ENCODE peak calls at places on chromosomes 7 and 10, in eight cellular contexts. S, O, W, J, V, L, T and A are unnamed samples.

GRCh38 chr10:7952251-7952650 is 102.2 kb upstream of the GATA3 start:
- DNase-seq in O (no peak), L (no peak), W (no peak), S (no peak), T (no peak), V (no peak), J (no peak), A (no peak)

GRCh38 chr7:104123786-104124185 is 84.0 kb downstream of the ORC5 start:
- DNase-seq in J (no peak), T (no peak), V (no peak), S (peak; percentile 2), L (no peak), O (no peak), W (no peak), A (no peak)

GRCh38 chr7:41298343-41298875 is 404.5 kb downstream of the INHBA start:
- DNase-seq in J (no peak), T (no peak), O (no peak), L (no peak), S (no peak), V (no peak), W (no peak), A (no peak)

GRCh38 chr10:43904831-43905230 is 256.1 kb upstream of the ZNF32 start:
- DNase-seq in S (peak; percentile 47), J (no peak), O (no peak), V (no peak), W (no peak), L (no peak), T (no peak), A (no peak)

GRCh38 chr10:89981891-89982290 is 280.5 kb downstream of the KIF20B start:
- DNase-seq in L (no peak), T (no peak), W (no peak), J (no peak), V (no peak), O (no peak), S (peak; percentile 74), A (no peak)

GRCh38 chr7:78197447-78197846 is 398.9 kb downstream of the PHTF2 start:
- DNase-seq in T (no peak), O (no peak), V (no peak), J (no peak), S (peak; percentile 68), W (no peak), L (no peak), A (no peak)

GRCh38 chr7:7614066-7614738 is 26.4 kb upstream of the UMAD1 start:
- DNase-seq in T (no peak), O (no peak), L (no peak), W (no peak), V (no peak), J (no peak), S (no peak), A (no peak)

GRCh38 chr7:88169717-88170320 is 50.0 kb downstream of the SRI start:
- DNase-seq in T (no peak), O (no peak), S (peak; percentile 21), J (no peak), V (no peak), L (no peak), W (no peak), A (no peak)

GRCh38 chr7:100366411-100367250 is 6.7 kb upstream of the PILRA start:
- DNase-seq in W (peak; percentile 44), J (no peak), O (peak; percentile 62), V (peak; percentile 39), L (no peak), S (no peak), T (no peak), A (no peak)

GRCh38 chr7:75989084-75989725 is 5.2 kb downstream of the TMEM120A start:
- DNase-seq in O (peak; percentile 66), W (peak; percentile 86), V (peak; percentile 8), T (peak; percentile 80), J (no peak), S (no peak), L (no peak), A (no peak)

GRCh38 chr10:124688889-124689670 is 55.1 kb downstream of the FAM53B start:
- DNase-seq in J (no peak), V (peak; percentile 14), L (no peak), O (no peak), S (no peak), T (no peak), W (no peak), A (no peak)

GRCh38 chr10:125343118-125343752 is 182.9 kb upstream of the CTBP2 start:
- DNase-seq in O (no peak), L (no peak), J (no peak), T (no peak), S (peak; percentile 29), W (no peak), V (no peak), A (no peak)

GRCh38 chr10:72061491-72061890 is 26.9 kb downstream of the SPOCK2 start:
- DNase-seq in V (no peak), O (no peak), W (no peak), S (no peak), T (no peak), J (peak; percentile 66), L (no peak), A (no peak)

GRCh38 chr7:37220664-37221063 is 228.0 kb downstream of the ELMO1 start:
- DNase-seq in T (no peak), V (no peak), J (no peak), L (no peak), W (no peak), O (no peak), S (no peak), A (no peak)

GRCh38 chr7:40175725-40176510 is 41.1 kb downstream of the SUGCT start:
- DNase-seq in V (no peak), S (no peak), J (no peak), W (no peak), O (no peak), L (no peak), T (peak; percentile 2), A (no peak)

GRCh38 chr7:128395748-128396147 is 14.0 kb downstream of the IMPDH1 start:
- DNase-seq in T (no peak), J (no peak), V (no peak), O (no peak), S (no peak), W (no peak), L (no peak), A (no peak)

GRCh38 chr7:12415072-12415471 is 11.4 kb upstream of the VWDE start:
- DNase-seq in S (no peak), T (no peak), J (no peak), L (no peak), W (no peak), V (no peak), O (no peak), A (no peak)

GRCh38 chr7:154775681-154776080 is 227.2 kb downstream of the PAXIP1 start:
- DNase-seq in W (no peak), T (no peak), O (no peak), S (no peak), J (no peak), V (no peak), L (no peak), A (no peak)

GRCh38 chr10:55668326-55668922 is 692.6 kb downstream of the ZWINT start:
- DNase-seq in T (no peak), W (no peak), V (no peak), S (no peak), J (no peak), O (no peak), L (no peak), A (no peak)

GRCh38 chr10:50279489-50279888 is 28.2 kb upstream of the ASAH2 start:
- DNase-seq in J (peak; percentile 52), T (no peak), W (peak; percentile 56), S (no peak), L (no peak), V (no peak), O (no peak), A (no peak)

GRCh38 chr10:13016413-13016812 is 14.9 kb upstream of the CCDC3 start:
- DNase-seq in W (no peak), S (peak; percentile 91), L (no peak), V (no peak), J (no peak), O (no peak), T (no peak), A (no peak)

GRCh38 chr10:5480162-5480931 is 19.0 kb downstream of the CALML5 start:
- DNase-seq in J (no peak), T (no peak), L (no peak), O (no peak), S (no peak), V (no peak), W (no peak), A (no peak)

GRCh38 chr7:69434350-69434749 is 163.9 kb upstream of the AUTS2 start:
- DNase-seq in V (no peak), S (peak; percentile 43), L (no peak), T (no peak), W (no peak), J (no peak), O (no peak), A (no peak)

GRCh38 chr10:130171196-130171595 is 35.0 kb downstream of the GLRX3 start:
- DNase-seq in J (no peak), V (no peak), W (no peak), L (no peak), O (no peak), S (no peak), T (no peak), A (no peak)

GRCh38 chr10:3398825-3399646 is 226.5 kb upstream of the PITRM1 start:
- DNase-seq in V (no peak), W (peak; percentile 53), S (peak; percentile 59), J (no peak), T (no peak), L (no peak), O (peak; percentile 48), A (peak; percentile 50)

GRCh38 chr10:73405556-73405955 is 8.3 kb downstream of the ANXA7 start:
- DNase-seq in O (no peak), S (no peak), T (no peak), V (no peak), J (no peak), W (no peak), L (no peak), A (no peak)

GRCh38 chr7:3002631-3003030 is 41.0 kb downstream of the CARD11 start:
- DNase-seq in J (no peak), S (no peak), L (no peak), V (no peak), T (no peak), W (no peak), O (peak; percentile 4), A (no peak)

GRCh38 chr10:114624422-114624821 is 33.7 kb downstream of the ABLIM1 start:
- DNase-seq in S (no peak), J (no peak), T (no peak), O (no peak), W (no peak), L (no peak), V (no peak), A (no peak)
- H3K27ac ChIP-seq in S (no peak overlapping the region), J (no peak overlapping the region), T (no peak overlapping the region), O (no peak overlapping the region), W (peak overlapping the region; percentile 71), L (peak overlapping the region; percentile 63), V (peak overlapping the region; percentile 46), A (no peak overlapping the region)

GRCh38 chr7:95454438-95454837 is 19.6 kb upstream of the PON2 start:
- DNase-seq in J (no peak), S (no peak), W (no peak), T (no peak), V (no peak), L (no peak), O (no peak), A (no peak)
- TF ChIP-seq CTCF in J (no peak), S (no peak), W (no peak), T (no peak), V (no peak), L (no peak), O (no peak), A (no peak)

GRCh38 chr10:133335238-133336122 is 1.2 kb downstream of the CALY start:
- DNase-seq in O (peak; percentile 76), J (peak; percentile 65), L (no peak), T (peak; percentile 36), S (peak; percentile 79), W (no peak), V (peak; percentile 58), A (peak; percentile 48)
- H3K27me3 ChIP-seq in O (peaks cover 55% of the 10 kb centered on the region), J (peaks cover 44% of the 10 kb centered on the region), L (peaks cover 91% of the 10 kb centered on the region), T (peaks cover 18% of the 10 kb centered on the region), S (peaks cover 68% of the 10 kb centered on the region), W (peaks cover 22% of the 10 kb centered on the region), V (peaks cover 53% of the 10 kb centered on the region), A (peaks cover 30% of the 10 kb centered on the region)

GRCh38 chr10:59323036-59323459 is 39.3 kb downstream of the FAM13C start:
- DNase-seq in O (no peak), W (peak; percentile 65), L (no peak), V (no peak), S (no peak), T (no peak), J (no peak), A (no peak)
- H3K27ac ChIP-seq in O (no peak overlapping the region), W (peak overlapping the region; percentile 70), L (no peak overlapping the region), V (no peak overlapping the region), S (no peak overlapping the region), T (no peak overlapping the region), J (no peak overlapping the region), A (peak overlapping the region; percentile 99)